ENCODE peak calls at places on chromosome 17, in eight cellular contexts. Q is left lung; G is heart right ventricle; H is adrenal gland; F is cardiac muscle cell; C is tibial nerve; R is ascending aorta; T is CD8-positive, alpha-beta T cell. Y is an unnamed sample.

GRCh38 chr17:80761421-80761871 is 216.8 kb downstream of the RPTOR start:
- DNase-seq in T (peak; percentile 31), C (no peak), H (no peak), Q (no peak), G (no peak), F (peak; percentile 61), R (peak; percentile 4), Y (peak; percentile 27)

GRCh38 chr17:73341350-73342056 is 29.7 kb upstream of the CDC42EP4 start:
- DNase-seq in R (no peak), F (no peak), T (no peak), Q (no peak), H (no peak), C (no peak), G (no peak), Y (no peak)

GRCh38 chr17:41538565-41538991 is 10.5 kb upstream of the KRT19 start:
- DNase-seq in H (no peak), G (no peak), C (no peak), Q (no peak), R (no peak), F (peak; percentile 26), T (no peak), Y (no peak)

GRCh38 chr17:6998855-6999508 is 3.1 kb downstream of the ALOX12 start:
- DNase-seq in T (no peak), C (no peak), H (no peak), Q (no peak), G (no peak), R (no peak), F (no peak), Y (no peak)

GRCh38 chr17:9162275-9162985 is 141.1 kb downstream of the NTN1 start:
- DNase-seq in G (no peak), H (no peak), Q (no peak), F (no peak), C (peak; percentile 20), T (no peak), R (peak; percentile 94), Y (no peak)

GRCh38 chr17:64331946-64332493 is 58.6 kb downstream of the PECAM1 start:
- DNase-seq in G (peak; percentile 52), F (peak; percentile 82), T (no peak), Q (no peak), C (no peak), R (peak; percentile 83), H (peak; percentile 58), Y (no peak)

GRCh38 chr17:41416478-41416877 is 7.9 kb downstream of the KRT37 start:
- DNase-seq in Q (no peak), H (no peak), G (no peak), C (no peak), F (no peak), R (no peak), T (no peak), Y (no peak)

GRCh38 chr17:73568934-73569333 is 75.3 kb downstream of the SDK2 start:
- DNase-seq in C (no peak), G (no peak), T (no peak), F (no peak), Q (no peak), H (no peak), R (no peak), Y (no peak)

GRCh38 chr17:65037157-65037556 is 19.4 kb downstream of the GNA13 start:
- DNase-seq in C (no peak), R (no peak), T (no peak), Q (no peak), F (no peak), H (no peak), G (no peak), Y (no peak)

GRCh38 chr17:69448431-69449102 is 34.1 kb downstream of the MAP2K6 start:
- DNase-seq in G (peak; percentile 50), C (no peak), Q (no peak), R (no peak), F (peak; percentile 37), T (no peak), H (no peak), Y (no peak)

GRCh38 chr17:74217036-74217725 is 3.8 kb downstream of the TTYH2 start:
- DNase-seq in H (no peak), Q (peak; percentile 33), G (no peak), C (no peak), F (no peak), T (no peak), R (no peak), Y (no peak)

GRCh38 chr17:50205111-50205821 is 3.8 kb upstream of the COL1A1 start:
- DNase-seq in C (peak; percentile 9), Q (no peak), T (no peak), F (peak; percentile 72), R (no peak), H (no peak), G (peak; percentile 58), Y (no peak)

GRCh38 chr17:13518271-13519000 is 83.3 kb downstream of the HS3ST3A1 start:
- DNase-seq in C (no peak), Q (no peak), F (no peak), R (no peak), H (no peak), G (no peak), T (no peak), Y (no peak)

GRCh38 chr17:22305356-22306071 is 613.2 kb downstream of the KCNJ18 start:
- DNase-seq in H (no peak), R (no peak), G (no peak), Q (no peak), T (no peak), C (no peak), F (no peak), Y (no peak)

GRCh38 chr17:22304667-22305303 is 612.5 kb downstream of the KCNJ18 start:
- DNase-seq in F (no peak), H (no peak), T (no peak), G (no peak), R (no peak), Q (no peak), C (no peak), Y (no peak)

GRCh38 chr17:22303096-22303495 is 610.8 kb downstream of the KCNJ18 start:
- DNase-seq in H (no peak), T (no peak), Q (no peak), G (no peak), R (no peak), F (no peak), C (no peak), Y (no peak)

GRCh38 chr17:22301353-22301745 is 609.0 kb downstream of the KCNJ18 start:
- DNase-seq in T (no peak), G (no peak), F (no peak), R (no peak), C (no peak), H (no peak), Q (no peak), Y (no peak)

GRCh38 chr17:22303865-22304264 is 611.5 kb downstream of the KCNJ18 start:
- DNase-seq in C (no peak), R (no peak), Q (no peak), T (no peak), F (no peak), G (no peak), H (no peak), Y (no peak)
- H3K9me3 ChIP-seq in C (no peaks in the 10 kb centered on the region), R (no peaks in the 10 kb centered on the region), Q (peaks cover 59% of the 10 kb centered on the region), T (no peaks in the 10 kb centered on the region), F (no peaks in the 10 kb centered on the region), G (no peaks in the 10 kb centered on the region), H (no peaks in the 10 kb centered on the region), Y (no peaks in the 10 kb centered on the region)

DNA sequence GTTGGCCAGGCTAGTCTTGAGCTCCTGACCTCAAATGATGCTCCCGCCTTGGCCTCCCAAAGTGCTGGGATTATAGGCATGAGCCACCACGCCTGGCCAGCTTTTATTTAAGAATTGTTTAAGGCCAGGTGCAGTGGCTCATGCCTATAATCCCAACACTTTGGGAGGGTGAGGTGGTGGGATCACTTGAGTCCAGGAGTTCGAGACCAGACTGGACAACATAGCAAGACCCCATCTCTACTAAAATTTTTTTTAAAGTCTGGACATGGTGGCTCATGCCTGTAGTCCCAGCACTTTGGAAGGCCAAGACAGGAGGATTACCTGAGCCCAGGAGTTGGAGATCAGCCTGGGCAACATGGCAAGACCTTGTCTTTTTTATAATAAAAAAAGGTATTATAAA is 5.2 kb downstream of the PLXDC1 start:
- DNase-seq in C (no peak), R (no peak), H (no peak), Q (no peak), T (no peak), F (no peak), G (no peak), Y (no peak)
- H3K9me3 ChIP-seq in C (no peaks in the 10 kb centered on the region), R (no peaks in the 10 kb centered on the region), H (no peaks in the 10 kb centered on the region), Q (peaks cover 2% of the 10 kb centered on the region), T (no peaks in the 10 kb centered on the region), F (no peaks in the 10 kb centered on the region), G (no peaks in the 10 kb centered on the region), Y (no peaks in the 10 kb centered on the region)

DNA sequence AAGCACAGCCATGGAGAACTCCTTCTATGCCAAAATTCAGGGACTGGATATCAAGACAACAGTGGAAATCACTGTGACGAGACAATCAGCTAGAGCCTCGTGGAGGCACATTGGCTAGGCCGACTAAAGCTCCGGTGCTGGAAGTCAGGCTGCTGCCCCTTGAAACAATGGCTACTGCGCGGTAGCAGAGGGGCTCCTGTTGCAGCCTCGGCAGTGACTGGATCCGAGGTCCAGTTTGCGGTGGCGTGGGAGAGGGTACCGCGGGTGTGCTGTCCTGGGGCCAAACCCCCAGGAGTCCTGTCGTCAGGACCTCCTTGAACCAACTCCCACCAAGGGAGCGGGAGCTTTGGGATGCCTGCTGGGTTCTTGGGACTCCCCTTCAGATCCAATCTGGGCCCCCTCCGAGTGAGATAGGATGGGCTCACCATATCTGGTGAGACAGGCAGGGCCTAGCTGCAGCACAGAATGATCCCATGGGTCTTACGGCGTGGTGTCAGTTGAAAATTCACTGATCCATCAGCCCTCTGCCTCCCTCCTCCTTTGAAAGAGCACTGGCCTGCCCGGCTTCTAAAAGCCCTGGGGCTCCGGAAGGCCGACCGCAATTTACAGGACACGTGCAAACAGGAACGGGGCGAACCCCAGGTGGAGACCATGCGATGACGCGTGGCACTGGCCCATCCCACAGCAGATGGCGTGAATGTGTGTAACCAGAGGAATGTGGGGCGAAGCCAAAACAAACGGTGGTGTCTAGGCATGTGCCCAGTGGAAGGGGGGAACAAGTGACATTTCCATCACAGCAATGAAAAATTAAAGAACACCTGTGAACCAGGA is 15.8 kb upstream of the KCNJ18 start:
- DNase-seq in G (no peak), Q (peak; percentile 75), T (no peak), R (peak; percentile 62), C (no peak), F (no peak), H (no peak), Y (no peak)
- H3K9me3 ChIP-seq in G (no peaks in the 10 kb centered on the region), Q (peaks cover 15% of the 10 kb centered on the region), T (no peaks in the 10 kb centered on the region), R (no peaks in the 10 kb centered on the region), C (no peaks in the 10 kb centered on the region), F (no peaks in the 10 kb centered on the region), H (no peaks in the 10 kb centered on the region), Y (no peaks in the 10 kb centered on the region)

GRCh38 chr17:29796652-29797051 is 133.4 kb downstream of the SSH2 start:
- DNase-seq in G (no peak), Q (no peak), H (no peak), R (no peak), T (no peak), C (no peak), F (no peak), Y (no peak)

GRCh38 chr17:29789186-29790170 is 140.6 kb downstream of the SSH2 start:
- DNase-seq in R (no peak), F (peak; percentile 85), H (no peak), G (no peak), C (no peak), T (no peak), Q (no peak), Y (no peak)

GRCh38 chr17:29791336-29791735 is 138.7 kb downstream of the SSH2 start:
- DNase-seq in H (no peak), Q (no peak), F (no peak), C (no peak), T (no peak), R (no peak), G (no peak), Y (no peak)

GRCh38 chr17:29788045-29788444 is 142.0 kb downstream of the SSH2 start:
- DNase-seq in Q (no peak), F (no peak), H (no peak), C (no peak), G (no peak), R (no peak), T (no peak), Y (no peak)

GRCh38 chr17:29793501-29793900 is 136.5 kb downstream of the SSH2 start:
- DNase-seq in F (no peak), G (no peak), C (no peak), R (no peak), Q (no peak), H (no peak), T (no peak), Y (no peak)
- H3K9me3 ChIP-seq in F (no peaks in the 10 kb centered on the region), G (no peaks in the 10 kb centered on the region), C (no peaks in the 10 kb centered on the region), R (no peaks in the 10 kb centered on the region), Q (no peaks in the 10 kb centered on the region), H (no peaks in the 10 kb centered on the region), T (no peaks in the 10 kb centered on the region), Y (no peaks in the 10 kb centered on the region)